ENCODE peak calls at places on chromosomes 12 and 14, in six cellular contexts. Z, C, N, D, Q and O are unnamed samples.

GRCh38 chr12:124466200-124467128 is 100.9 kb downstream of the NCOR2 start:
- DNase-seq in Z (no peak), C (peak; percentile 88), Q (peak; percentile 76), D (peak; percentile 87), N (no peak), O (peak; percentile 71)

GRCh38 chr12:101076940-101077351 is 133.1 kb downstream of the SLC5A8 start:
- DNase-seq in Q (no peak), D (no peak), Z (no peak), N (no peak), C (no peak), O (no peak)

GRCh38 chr12:29818925-29819324 is 35.2 kb upstream of the TMTC1 start:
- DNase-seq in N (no peak), Q (no peak), D (no peak), C (no peak), Z (no peak), O (no peak)

GRCh38 chr12:77751939-77752338 is 78.8 kb upstream of the NAV3 start:
- DNase-seq in C (no peak), Z (no peak), N (no peak), Q (no peak), D (no peak), O (no peak)

GRCh38 chr12:7114851-7115250 is 5.8 kb upstream of the C1RL start:
- DNase-seq in D (no peak), C (no peak), Q (no peak), N (no peak), Z (no peak), O (peak; percentile 45)

GRCh38 chr14:50082308-50082742 is 34.0 kb downstream of the VCPKMT start:
- DNase-seq in D (peak; percentile 58), N (no peak), C (peak; percentile 42), Z (no peak), Q (peak; percentile 44), O (no peak)

GRCh38 chr14:75232597-75232996 is 46.0 kb upstream of the FOS start:
- DNase-seq in Z (no peak), Q (peak; percentile 29), D (peak; percentile 40), N (no peak), C (peak; percentile 22), O (no peak)

GRCh38 chr12:53098354-53098981 is 1.0 kb downstream of the IGFBP6 start:
- DNase-seq in N (no peak), C (no peak), D (peak; percentile 21), Q (no peak), Z (no peak), O (peak; percentile 65)

GRCh38 chr12:12976366-12976765 is 23.7 kb downstream of the HEBP1 start:
- DNase-seq in D (no peak), Q (no peak), C (no peak), N (no peak), Z (no peak), O (no peak)

GRCh38 chr12:130083002-130083401 is 79.3 kb upstream of the FZD10 start:
- DNase-seq in D (no peak), Z (no peak), Q (no peak), N (no peak), C (no peak), O (no peak)

GRCh38 chr12:130266751-130267150 is 70.9 kb upstream of the PIWIL1 start:
- DNase-seq in C (no peak), Q (no peak), N (peak; percentile 41), D (no peak), Z (no peak), O (no peak)

GRCh38 chr12:52310622-52311281 is 10.4 kb downstream of the KRT83 start:
- DNase-seq in Z (no peak), D (no peak), C (no peak), N (no peak), Q (no peak), O (peak; percentile 30)

GRCh38 chr12:47990351-47991105 is 13.7 kb downstream of the COL2A1 start:
- DNase-seq in Z (no peak), D (peak; percentile 27), N (no peak), C (peak; percentile 24), Q (peak; percentile 15), O (peak; percentile 39)

GRCh38 chr14:79992799-79993198 is 218.5 kb downstream of the DIO2 start:
- DNase-seq in C (no peak), N (no peak), D (no peak), Q (no peak), Z (no peak), O (no peak)

GRCh38 chr12:91364591-91365184 is 182.1 kb upstream of the DCN start:
- DNase-seq in C (no peak), Z (no peak), Q (no peak), D (no peak), N (no peak), O (no peak)

GRCh38 chr14:102066041-102066451 is 20.8 kb downstream of the HSP90AA1 start:
- DNase-seq in D (no peak), N (no peak), Z (peak; percentile 14), C (no peak), Q (no peak), O (no peak)

GRCh38 chr12:45518516-45519235 is 210.8 kb upstream of the ARID2 start:
- DNase-seq in Q (peak; percentile 33), D (peak; percentile 35), N (no peak), Z (peak; percentile 56), C (peak; percentile 30), O (no peak)

GRCh38 chr12:76274699-76275098 is 73.5 kb downstream of the BBS10 start:
- DNase-seq in C (no peak), N (no peak), D (no peak), Q (no peak), Z (no peak), O (no peak)

GRCh38 chr12:93777249-93777648 is 100.1 kb downstream of the CRADD start:
- DNase-seq in N (no peak), Q (no peak), C (no peak), Z (no peak), D (no peak), O (no peak)

GRCh38 chr12:65121049-65121955 is at the start of gene WIF1:
- DNase-seq in D (peak; percentile 36), C (no peak), Z (peak; percentile 69), N (peak; percentile 76), Q (no peak), O (peak; percentile 63)

GRCh38 chr12:103858953-103859601 is 18.0 kb upstream of the NT5DC3 start:
- DNase-seq in D (no peak), N (no peak), Z (no peak), C (no peak), Q (no peak), O (peak; percentile 82)

GRCh38 chr14:94558842-94559241 is 2.4 kb upstream of the SERPINA4 start:
- DNase-seq in Z (no peak), D (no peak), C (no peak), N (no peak), Q (no peak), O (no peak)

GRCh38 chr12:47068539-47068938 is 10.9 kb upstream of the PCED1B start:
- DNase-seq in Z (no peak), C (no peak), D (no peak), Q (no peak), N (peak; percentile 28), O (no peak)

GRCh38 chr14:85534435-85534834 is 4.5 kb downstream of the FLRT2 start:
- DNase-seq in N (peak; percentile 24), C (no peak), Z (no peak), Q (no peak), D (no peak), O (no peak)

GRCh38 chr12:69167648-69168165 is 71.7 kb upstream of the CPSF6 start:
- DNase-seq in Z (no peak), Q (no peak), N (no peak), D (no peak), C (no peak), O (no peak)

GRCh38 chr12:91551242-91551641 is 368.6 kb upstream of the DCN start:
- DNase-seq in D (no peak), Q (no peak), Z (no peak), N (no peak), C (no peak), O (no peak)